ENCODE peak calls at places on chromosomes 12 and 14, in five cellular contexts. One of them, this sample, is unnamed.
A peak's percentile ranks its signal among the peaks of the same experiment; 100 is the strongest.

GRCh38 chr12:13275366-13275765 is 78.8 kb downstream of the EMP1 start:
- DNase-seq in uterus: no peak
- DNase-seq in breast epithelium: no peak
- DNase-seq in CD8-positive, alpha-beta T cell: no peak
- DNase-seq in Panc1: no peak
- DNase-seq in this sample: no peak

GRCh38 chr14:95475540-95476240 is 40.8 kb downstream of the SYNE3 start:
- DNase-seq in uterus: no peak
- DNase-seq in breast epithelium: no peak
- DNase-seq in CD8-positive, alpha-beta T cell: no peak
- DNase-seq in Panc1: no peak
- DNase-seq in this sample: no peak

GRCh38 chr12:122423258-122424165 is 1.0 kb upstream of the CLIP1 start:
- DNase-seq in uterus: no peak
- DNase-seq in breast epithelium: no peak
- DNase-seq in CD8-positive, alpha-beta T cell: no peak
- DNase-seq in Panc1: no peak
- DNase-seq in this sample: no peak

GRCh38 chr12:12717586-12718381 is 616 bp downstream of the CDKN1B start:
- DNase-seq in uterus: no peak
- DNase-seq in breast epithelium: no peak
- DNase-seq in CD8-positive, alpha-beta T cell: no peak
- DNase-seq in Panc1: no peak
- DNase-seq in this sample: no peak

GRCh38 chr12:29198901-29199300 is 49.8 kb downstream of the FAR2 start:
- DNase-seq in uterus: no peak
- DNase-seq in breast epithelium: no peak
- DNase-seq in CD8-positive, alpha-beta T cell: no peak
- DNase-seq in Panc1: no peak
- DNase-seq in this sample: no peak

GRCh38 chr14:51356381-51356780 is 116.3 kb downstream of the TMX1 start:
- DNase-seq in uterus: no peak
- DNase-seq in breast epithelium: no peak
- DNase-seq in CD8-positive, alpha-beta T cell: no peak
- DNase-seq in Panc1: no peak
- DNase-seq in this sample: no peak

GRCh38 chr12:98990648-98991047 is 345.6 kb downstream of the APAF1 start:
- DNase-seq in uterus: no peak
- DNase-seq in breast epithelium: no peak
- DNase-seq in CD8-positive, alpha-beta T cell: no peak
- DNase-seq in Panc1: no peak
- DNase-seq in this sample: no peak

GRCh38 chr12:8887285-8887715 is 27.0 kb upstream of the PHC1 start:
- DNase-seq in uterus: no peak
- DNase-seq in breast epithelium: no peak
- DNase-seq in CD8-positive, alpha-beta T cell: no peak
- DNase-seq in Panc1: no peak
- DNase-seq in this sample: no peak

GRCh38 chr12:54147186-54147585 is 41.6 kb downstream of the SMUG1 start:
- DNase-seq in uterus: no peak
- DNase-seq in breast epithelium: no peak
- DNase-seq in CD8-positive, alpha-beta T cell: no peak
- DNase-seq in Panc1: no peak
- DNase-seq in this sample: no peak

GRCh38 chr14:69945905-69946304 is 66.7 kb downstream of the SMOC1 start:
- DNase-seq in uterus: no peak
- DNase-seq in breast epithelium: no peak
- DNase-seq in CD8-positive, alpha-beta T cell: no peak
- DNase-seq in Panc1: no peak
- DNase-seq in this sample: no peak

GRCh38 chr12:46159239-46159901 is 109.5 kb downstream of the SLC38A1 start:
- DNase-seq in uterus: no peak
- DNase-seq in breast epithelium: no peak
- DNase-seq in CD8-positive, alpha-beta T cell: no peak
- DNase-seq in Panc1: no peak
- DNase-seq in this sample: no peak

GRCh38 chr12:4960547-4960946 is 50.8 kb downstream of the KCNA1 start:
- DNase-seq in uterus: no peak
- DNase-seq in breast epithelium: no peak
- DNase-seq in CD8-positive, alpha-beta T cell: no peak
- DNase-seq in Panc1: no peak
- DNase-seq in this sample: no peak

GRCh38 chr14:38143170-38143569 is 64.5 kb upstream of the SSTR1 start:
- DNase-seq in uterus: no peak
- DNase-seq in breast epithelium: no peak
- DNase-seq in CD8-positive, alpha-beta T cell: no peak
- DNase-seq in Panc1: no peak
- DNase-seq in this sample: no peak

GRCh38 chr12:6065872-6066217 is 58.6 kb downstream of the VWF start:
- DNase-seq in uterus: no peak
- DNase-seq in breast epithelium: no peak
- DNase-seq in CD8-positive, alpha-beta T cell: no peak
- DNase-seq in Panc1: no peak
- DNase-seq in this sample: no peak

GRCh38 chr12:76549131-76549530 is 10.4 kb downstream of the OSBPL8 start:
- DNase-seq in uterus: no peak
- DNase-seq in breast epithelium: no peak
- DNase-seq in CD8-positive, alpha-beta T cell: no peak
- DNase-seq in Panc1: no peak
- DNase-seq in this sample: no peak

GRCh38 chr14:93963692-93964091 is 12.7 kb downstream of the ASB2 start:
- DNase-seq in uterus: no peak
- DNase-seq in breast epithelium: no peak
- DNase-seq in CD8-positive, alpha-beta T cell: no peak
- DNase-seq in Panc1: no peak
- DNase-seq in this sample: no peak

GRCh38 chr12:26028953-26029740 is 70.7 kb downstream of the RASSF8 start:
- DNase-seq in uterus: peak; percentile 37
- DNase-seq in breast epithelium: no peak
- DNase-seq in CD8-positive, alpha-beta T cell: no peak
- DNase-seq in Panc1: no peak
- DNase-seq in this sample: no peak
- H3K4me3 ChIP-seq in uterus: no peak overlapping the region
- H3K4me3 ChIP-seq in breast epithelium: no peak overlapping the region
- H3K4me3 ChIP-seq in CD8-positive, alpha-beta T cell: no peak overlapping the region
- H3K4me3 ChIP-seq in Panc1: no peak overlapping the region
- H3K4me3 ChIP-seq in this sample: no peak overlapping the region

GRCh38 chr12:115000038-115000437 is 316.1 kb upstream of the TBX3 start:
- DNase-seq in uterus: no peak
- DNase-seq in breast epithelium: no peak
- DNase-seq in CD8-positive, alpha-beta T cell: no peak
- DNase-seq in Panc1: peak; percentile 39
- DNase-seq in this sample: no peak

GRCh38 chr12:115002434-115002833 is 318.5 kb upstream of the TBX3 start:
- DNase-seq in uterus: no peak
- DNase-seq in breast epithelium: no peak
- DNase-seq in CD8-positive, alpha-beta T cell: no peak
- DNase-seq in Panc1: no peak
- DNase-seq in this sample: no peak

GRCh38 chr12:114998118-114998771 is 314.3 kb upstream of the TBX3 start:
- DNase-seq in uterus: no peak
- DNase-seq in breast epithelium: no peak
- DNase-seq in CD8-positive, alpha-beta T cell: no peak
- DNase-seq in Panc1: no peak
- DNase-seq in this sample: no peak

GRCh38 chr12:115004469-115005146 is 320.6 kb upstream of the TBX3 start:
- DNase-seq in uterus: no peak
- DNase-seq in breast epithelium: no peak
- DNase-seq in CD8-positive, alpha-beta T cell: no peak
- DNase-seq in Panc1: no peak
- DNase-seq in this sample: no peak

DNA sequence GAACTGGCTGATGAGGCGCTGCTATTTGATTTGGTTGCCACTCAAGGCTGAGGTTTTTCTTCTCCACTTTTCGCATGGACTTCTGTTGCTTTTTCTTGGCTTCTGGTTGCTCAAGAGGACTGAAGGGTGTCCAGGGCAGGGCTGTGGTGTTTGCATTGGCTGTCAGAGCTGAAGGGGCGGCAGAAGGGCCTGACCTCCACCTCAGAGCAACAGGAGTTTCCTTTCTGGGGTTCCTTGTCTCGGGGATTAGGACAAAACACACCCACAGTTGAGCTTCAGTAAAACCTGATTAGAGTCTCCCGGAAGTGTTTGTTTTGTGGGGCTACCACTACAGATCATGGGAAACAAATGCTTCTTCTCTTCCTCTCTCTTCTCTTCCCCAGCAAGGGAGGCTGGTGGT is 317.6 kb upstream of the TBX3 start:
- DNase-seq in uterus: no peak
- DNase-seq in breast epithelium: no peak
- DNase-seq in CD8-positive, alpha-beta T cell: no peak
- DNase-seq in Panc1: no peak
- DNase-seq in this sample: no peak
- H3K4me1 ChIP-seq in uterus: no peaks in the 10 kb centered on the region
- H3K4me1 ChIP-seq in breast epithelium: no peaks in the 10 kb centered on the region
- H3K4me1 ChIP-seq in CD8-positive, alpha-beta T cell: no peaks in the 10 kb centered on the region
- H3K4me1 ChIP-seq in Panc1: no peaks in the 10 kb centered on the region
- H3K4me1 ChIP-seq in this sample: no peaks in the 10 kb centered on the region

DNA sequence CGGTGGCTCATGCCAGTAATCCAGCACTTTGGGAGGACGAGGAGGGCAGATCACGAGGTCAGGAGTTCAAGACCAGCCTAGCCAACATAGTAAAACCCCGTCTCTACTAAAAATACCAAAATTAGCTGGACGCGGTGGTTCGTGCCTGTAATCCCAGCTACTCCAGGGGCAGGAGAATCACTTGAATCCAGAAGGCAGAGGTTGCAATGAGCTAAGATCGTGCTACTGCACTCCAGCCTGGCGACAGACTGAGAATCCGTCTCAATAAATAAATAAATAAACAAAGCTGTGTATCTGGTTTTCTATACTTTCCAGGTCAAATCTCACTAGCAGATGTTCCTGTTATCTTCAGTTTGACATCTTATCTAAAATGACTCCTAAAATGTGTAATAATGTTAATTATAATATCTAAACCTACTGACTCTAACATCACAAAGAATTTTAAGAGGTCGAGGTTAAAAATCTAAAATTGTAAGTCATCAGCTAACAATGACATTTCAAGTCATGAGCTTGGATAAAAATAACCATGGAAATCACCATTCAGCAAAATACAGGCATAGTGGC is 2.4 kb upstream of the SRP54 start:
- DNase-seq in uterus: no peak
- DNase-seq in breast epithelium: no peak
- DNase-seq in CD8-positive, alpha-beta T cell: no peak
- DNase-seq in Panc1: no peak
- DNase-seq in this sample: no peak
- H3K27ac ChIP-seq in uterus: peak overlapping the region; percentile 97
- H3K27ac ChIP-seq in breast epithelium: peak overlapping the region; percentile 95
- H3K27ac ChIP-seq in CD8-positive, alpha-beta T cell: no peak overlapping the region
- H3K27ac ChIP-seq in Panc1: peak overlapping the region; percentile 98
- H3K27ac ChIP-seq in this sample: no peak overlapping the region

GRCh38 chr12:64679487-64679983 is 69.2 kb downstream of the RASSF3 start:
- DNase-seq in uterus: peak; percentile 73
- DNase-seq in breast epithelium: peak; percentile 82
- DNase-seq in CD8-positive, alpha-beta T cell: peak; percentile 57
- DNase-seq in Panc1: peak; percentile 86
- DNase-seq in this sample: no peak
- H3K4me3 ChIP-seq in uterus: no peak overlapping the region
- H3K4me3 ChIP-seq in breast epithelium: peak overlapping the region; percentile 18
- H3K4me3 ChIP-seq in CD8-positive, alpha-beta T cell: peak overlapping the region; percentile 33
- H3K4me3 ChIP-seq in Panc1: peak overlapping the region; percentile 43
- H3K4me3 ChIP-seq in this sample: no peak overlapping the region

DNA sequence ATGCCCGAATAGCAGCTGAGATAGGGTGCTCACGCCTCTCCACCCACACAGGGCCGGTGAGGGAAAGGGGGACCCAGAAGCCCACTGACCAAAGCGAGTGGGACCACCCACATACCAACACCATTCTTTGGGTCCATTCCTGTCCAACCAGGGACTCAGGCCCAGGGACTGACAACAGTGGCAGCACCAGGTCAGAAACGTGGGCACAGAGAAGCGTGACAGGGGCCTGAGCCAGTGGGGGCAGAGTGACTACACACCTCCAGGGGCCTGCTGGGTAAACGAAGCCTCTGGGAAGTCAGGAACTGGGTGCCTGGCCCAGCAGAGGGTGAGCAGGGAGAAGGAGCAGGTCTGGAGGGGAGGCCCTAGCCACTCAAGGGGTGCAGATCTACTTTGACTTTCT is 13.7 kb downstream of the SPRYD3 start:
- DNase-seq in uterus: peak; percentile 36
- DNase-seq in breast epithelium: no peak
- DNase-seq in CD8-positive, alpha-beta T cell: no peak
- DNase-seq in Panc1: no peak
- DNase-seq in this sample: no peak
- H3K4me1 ChIP-seq in uterus: peaks cover 21% of the 10 kb centered on the region
- H3K4me1 ChIP-seq in breast epithelium: peaks cover 20% of the 10 kb centered on the region
- H3K4me1 ChIP-seq in CD8-positive, alpha-beta T cell: no peaks in the 10 kb centered on the region
- H3K4me1 ChIP-seq in Panc1: peaks cover 13% of the 10 kb centered on the region
- H3K4me1 ChIP-seq in this sample: peaks cover 6% of the 10 kb centered on the region

DNA sequence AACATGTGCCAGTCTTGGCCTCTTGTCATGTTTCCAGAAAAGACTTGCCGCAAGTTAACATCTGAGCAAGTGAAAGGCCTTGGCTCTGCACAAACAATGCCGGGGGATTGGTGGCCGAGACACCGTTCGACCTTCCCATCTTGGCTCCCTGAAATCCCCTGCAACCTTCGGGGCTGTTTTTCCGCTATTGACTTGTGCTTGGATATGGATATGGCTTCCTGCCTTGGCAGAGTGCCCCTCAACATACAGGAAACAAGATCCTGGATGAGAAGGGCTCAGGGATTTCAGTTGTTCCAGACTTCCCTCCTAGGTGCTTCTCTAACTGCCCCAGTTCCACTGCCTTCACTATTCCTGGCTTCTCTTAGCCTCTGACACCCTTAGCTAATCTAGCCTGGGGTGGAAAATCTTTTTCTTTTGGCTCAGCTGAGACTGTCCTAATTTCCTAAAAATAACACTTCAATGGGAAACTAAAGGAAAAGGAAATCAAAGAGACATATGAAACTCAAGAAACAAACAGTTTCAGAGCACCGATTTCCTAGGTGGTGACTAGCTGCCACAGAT is 33.8 kb downstream of the RDH12 start:
- DNase-seq in uterus: no peak
- DNase-seq in breast epithelium: no peak
- DNase-seq in CD8-positive, alpha-beta T cell: no peak
- DNase-seq in Panc1: no peak
- DNase-seq in this sample: no peak
- H3K27ac ChIP-seq in uterus: no peak overlapping the region
- H3K27ac ChIP-seq in breast epithelium: no peak overlapping the region
- H3K27ac ChIP-seq in CD8-positive, alpha-beta T cell: no peak overlapping the region
- H3K27ac ChIP-seq in Panc1: no peak overlapping the region
- H3K27ac ChIP-seq in this sample: no peak overlapping the region

GRCh38 chr12:69171881-69172280 is 67.5 kb upstream of the CPSF6 start:
- DNase-seq in uterus: no peak
- DNase-seq in breast epithelium: no peak
- DNase-seq in CD8-positive, alpha-beta T cell: no peak
- DNase-seq in Panc1: no peak
- DNase-seq in this sample: no peak

GRCh38 chr12:69173358-69173757 is 66.0 kb upstream of the CPSF6 start:
- DNase-seq in uterus: no peak
- DNase-seq in breast epithelium: no peak
- DNase-seq in CD8-positive, alpha-beta T cell: no peak
- DNase-seq in Panc1: no peak
- DNase-seq in this sample: no peak

GRCh38 chr12:69170293-69170692 is 69.1 kb upstream of the CPSF6 start:
- DNase-seq in uterus: no peak
- DNase-seq in breast epithelium: no peak
- DNase-seq in CD8-positive, alpha-beta T cell: no peak
- DNase-seq in Panc1: no peak
- DNase-seq in this sample: no peak

GRCh38 chr12:69167648-69168165 is 71.7 kb upstream of the CPSF6 start:
- DNase-seq in uterus: no peak
- DNase-seq in breast epithelium: no peak
- DNase-seq in CD8-positive, alpha-beta T cell: no peak
- DNase-seq in Panc1: no peak
- DNase-seq in this sample: no peak

GRCh38 chr12:69168828-69169227 is 70.5 kb upstream of the CPSF6 start:
- DNase-seq in uterus: no peak
- DNase-seq in breast epithelium: no peak
- DNase-seq in CD8-positive, alpha-beta T cell: no peak
- DNase-seq in Panc1: no peak
- DNase-seq in this sample: no peak
- H3K4me3 ChIP-seq in uterus: no peak overlapping the region
- H3K4me3 ChIP-seq in breast epithelium: no peak overlapping the region
- H3K4me3 ChIP-seq in CD8-positive, alpha-beta T cell: no peak overlapping the region
- H3K4me3 ChIP-seq in Panc1: no peak overlapping the region
- H3K4me3 ChIP-seq in this sample: no peak overlapping the region